ENCODE peak calls at places on chromosomes 4 and X, in five cellular contexts. One of them, this sample, is unnamed.

GRCh38 chrX:129497146-129497805 is 26.0 kb downstream of the SMARCA1 start:
- DNase-seq in H4: no peak
- DNase-seq in stimulated activated naive CD4-positive, alpha-beta T cell treated with Interleukin-2 at 50 U/mL for 16 hours: no peak
- DNase-seq in epithelial cell of esophagus: no peak
- DNase-seq in Kasumi-1: no peak
- DNase-seq in this sample: no peak

GRCh38 chrX:120731386-120731785 is 101.5 kb upstream of the C1GALT1C1 start:
- DNase-seq in Kasumi-1: no peak
- DNase-seq in epithelial cell of esophagus: no peak
- DNase-seq in stimulated activated naive CD4-positive, alpha-beta T cell treated with Interleukin-2 at 50 U/mL for 16 hours: no peak
- DNase-seq in H4: no peak
- DNase-seq in this sample: no peak

GRCh38 chr4:56375458-56375857 is 11.8 kb downstream of the AASDH start:
- DNase-seq in Kasumi-1: no peak
- DNase-seq in H4: no peak
- DNase-seq in stimulated activated naive CD4-positive, alpha-beta T cell treated with Interleukin-2 at 50 U/mL for 16 hours: no peak
- DNase-seq in epithelial cell of esophagus: no peak
- DNase-seq in this sample: no peak

GRCh38 chr4:8333726-8334460 is 64.3 kb downstream of the HTRA3 start:
- DNase-seq in H4: no peak
- DNase-seq in epithelial cell of esophagus: no peak
- DNase-seq in stimulated activated naive CD4-positive, alpha-beta T cell treated with Interleukin-2 at 50 U/mL for 16 hours: no peak
- DNase-seq in Kasumi-1: no peak
- DNase-seq in this sample: no peak

GRCh38 chrX:111005151-111005550 is 90.8 kb upstream of the PAK3 start:
- DNase-seq in H4: no peak
- DNase-seq in epithelial cell of esophagus: no peak
- DNase-seq in Kasumi-1: no peak
- DNase-seq in stimulated activated naive CD4-positive, alpha-beta T cell treated with Interleukin-2 at 50 U/mL for 16 hours: no peak
- DNase-seq in this sample: no peak

GRCh38 chrX:83185887-83186286 is 322.2 kb upstream of the POU3F4 start:
- DNase-seq in H4: no peak
- DNase-seq in stimulated activated naive CD4-positive, alpha-beta T cell treated with Interleukin-2 at 50 U/mL for 16 hours: no peak
- DNase-seq in Kasumi-1: no peak
- DNase-seq in epithelial cell of esophagus: no peak
- DNase-seq in this sample: no peak

GRCh38 chr4:185999207-185999606 is 69.7 kb upstream of the TLR3 start:
- DNase-seq in Kasumi-1: no peak
- DNase-seq in H4: no peak
- DNase-seq in epithelial cell of esophagus: no peak
- DNase-seq in stimulated activated naive CD4-positive, alpha-beta T cell treated with Interleukin-2 at 50 U/mL for 16 hours: no peak
- DNase-seq in this sample: no peak

GRCh38 chrX:38669425-38669824 is 108.1 kb downstream of the TSPAN7 start:
- DNase-seq in Kasumi-1: no peak
- DNase-seq in epithelial cell of esophagus: no peak
- DNase-seq in stimulated activated naive CD4-positive, alpha-beta T cell treated with Interleukin-2 at 50 U/mL for 16 hours: no peak
- DNase-seq in H4: no peak
- DNase-seq in this sample: no peak

GRCh38 chr4:139606600-139607301 is 50.7 kb upstream of the SETD7 start:
- DNase-seq in H4: peak
- DNase-seq in epithelial cell of esophagus: peak
- DNase-seq in Kasumi-1: peak
- DNase-seq in stimulated activated naive CD4-positive, alpha-beta T cell treated with Interleukin-2 at 50 U/mL for 16 hours: no peak
- DNase-seq in this sample: no peak

GRCh38 chr4:83112239-83112638 is 2.3 kb downstream of the PLAC8 start:
- DNase-seq in Kasumi-1: peak
- DNase-seq in H4: no peak
- DNase-seq in epithelial cell of esophagus: no peak
- DNase-seq in stimulated activated naive CD4-positive, alpha-beta T cell treated with Interleukin-2 at 50 U/mL for 16 hours: no peak
- DNase-seq in this sample: no peak

GRCh38 chr4:168221298-168221697 is 97.3 kb downstream of the DDX60 start:
- DNase-seq in Kasumi-1: no peak
- DNase-seq in H4: peak
- DNase-seq in stimulated activated naive CD4-positive, alpha-beta T cell treated with Interleukin-2 at 50 U/mL for 16 hours: no peak
- DNase-seq in epithelial cell of esophagus: peak
- DNase-seq in this sample: peak

GRCh38 chr4:167537761-167538160 is 303.5 kb upstream of the SPOCK3 start:
- DNase-seq in Kasumi-1: no peak
- DNase-seq in epithelial cell of esophagus: no peak
- DNase-seq in H4: no peak
- DNase-seq in stimulated activated naive CD4-positive, alpha-beta T cell treated with Interleukin-2 at 50 U/mL for 16 hours: no peak
- DNase-seq in this sample: no peak

GRCh38 chr4:156584100-156584499 is 387.5 kb downstream of the PDGFC start:
- DNase-seq in Kasumi-1: no peak
- DNase-seq in epithelial cell of esophagus: peak
- DNase-seq in H4: peak
- DNase-seq in stimulated activated naive CD4-positive, alpha-beta T cell treated with Interleukin-2 at 50 U/mL for 16 hours: no peak
- DNase-seq in this sample: no peak

GRCh38 chr4:156673483-156673882 is 298.1 kb downstream of the PDGFC start:
- DNase-seq in H4: no peak
- DNase-seq in Kasumi-1: no peak
- DNase-seq in epithelial cell of esophagus: no peak
- DNase-seq in stimulated activated naive CD4-positive, alpha-beta T cell treated with Interleukin-2 at 50 U/mL for 16 hours: no peak
- DNase-seq in this sample: no peak

GRCh38 chr4:85790582-85790981 is 315.6 kb downstream of the ARHGAP24 start:
- DNase-seq in epithelial cell of esophagus: no peak
- DNase-seq in stimulated activated naive CD4-positive, alpha-beta T cell treated with Interleukin-2 at 50 U/mL for 16 hours: no peak
- DNase-seq in Kasumi-1: no peak
- DNase-seq in H4: no peak
- DNase-seq in this sample: no peak

GRCh38 chr4:7392438-7393374 is 42.0 kb downstream of the PSAPL1 start:
- DNase-seq in stimulated activated naive CD4-positive, alpha-beta T cell treated with Interleukin-2 at 50 U/mL for 16 hours: no peak
- DNase-seq in Kasumi-1: no peak
- DNase-seq in H4: no peak
- DNase-seq in epithelial cell of esophagus: no peak
- DNase-seq in this sample: no peak

This sample was measured in RWPE1.